ENCODE peak calls at places on chromosomes 2 and 18, in ten cellular contexts. U, W, G, L, J, A, N, S, B and R are unnamed samples.

GRCh38 chr2:69087211-69087911 is 74.4 kb downstream of the ANTXR1 start:
- DNase-seq in U (no peak), W (no peak), G (no peak), L (no peak), J (no peak), A (no peak), N (no peak), S (no peak), B (no peak), R (no peak)

GRCh38 chr18:3910507-3910906 is 460.5 kb downstream of the TGIF1 start:
- DNase-seq in U (no peak), W (no peak), G (no peak), L (no peak), J (no peak), A (no peak), N (no peak), S (peak; percentile 17), B (peak; percentile 68), R (no peak)

GRCh38 chr2:28436525-28437051 is 43.9 kb downstream of the FOSL2 start:
- DNase-seq in U (no peak), W (no peak), G (no peak), L (no peak), J (no peak), A (no peak), N (peak; percentile 46), S (no peak), B (no peak), R (no peak)

GRCh38 chr18:24014986-24015896 is 687 bp downstream of the TTC39C start:
- DNase-seq in U (peak; percentile 69), W (peak; percentile 45), G (peak; percentile 37), L (peak; percentile 51), J (peak; percentile 50), A (peak; percentile 68), N (peak; percentile 58), S (peak; percentile 59), B (peak; percentile 76), R (peak; percentile 72)

GRCh38 chr2:200609027-200609614 is 23.3 kb downstream of the AOX1 start:
- DNase-seq in U (no peak), W (peak; percentile 87), G (no peak), L (no peak), J (no peak), A (no peak), N (no peak), S (peak; percentile 28), B (peak; percentile 89), R (no peak)

GRCh38 chr2:34401186-34401585 is 802.1 kb upstream of the FAM98A start:
- DNase-seq in U (no peak), W (peak; percentile 12), G (no peak), L (no peak), J (no peak), A (no peak), N (no peak), S (no peak), B (no peak), R (no peak)

GRCh38 chr2:225598922-225599321 is 199.4 kb downstream of the NYAP2 start:
- DNase-seq in U (no peak), W (peak; percentile 70), G (no peak), L (no peak), J (no peak), A (no peak), N (no peak), S (no peak), B (no peak), R (no peak)

GRCh38 chr2:2253139-2254016 is 77.7 kb downstream of the MYT1L start:
- DNase-seq in U (no peak), W (no peak), G (no peak), L (no peak), J (no peak), A (no peak), N (no peak), S (no peak), B (no peak), R (no peak)

GRCh38 chr2:67445652-67446268 is 48.6 kb downstream of the ETAA1 start:
- DNase-seq in U (no peak), W (no peak), G (no peak), L (no peak), J (no peak), A (no peak), N (no peak), S (no peak), B (peak; percentile 38), R (no peak)

GRCh38 chr2:143110759-143111428 is 18.3 kb upstream of the ARHGAP15 start:
- DNase-seq in U (peak; percentile 90), W (peak; percentile 63), G (peak; percentile 20), L (peak; percentile 63), J (peak; percentile 54), A (peak; percentile 88), N (peak; percentile 58), S (peak; percentile 43), B (peak; percentile 50), R (peak; percentile 79)

GRCh38 chr2:61969376-61969775 is 63.9 kb downstream of the COMMD1 start:
- DNase-seq in U (no peak), W (no peak), G (no peak), L (no peak), J (no peak), A (no peak), N (no peak), S (no peak), B (no peak), R (no peak)

DNA sequence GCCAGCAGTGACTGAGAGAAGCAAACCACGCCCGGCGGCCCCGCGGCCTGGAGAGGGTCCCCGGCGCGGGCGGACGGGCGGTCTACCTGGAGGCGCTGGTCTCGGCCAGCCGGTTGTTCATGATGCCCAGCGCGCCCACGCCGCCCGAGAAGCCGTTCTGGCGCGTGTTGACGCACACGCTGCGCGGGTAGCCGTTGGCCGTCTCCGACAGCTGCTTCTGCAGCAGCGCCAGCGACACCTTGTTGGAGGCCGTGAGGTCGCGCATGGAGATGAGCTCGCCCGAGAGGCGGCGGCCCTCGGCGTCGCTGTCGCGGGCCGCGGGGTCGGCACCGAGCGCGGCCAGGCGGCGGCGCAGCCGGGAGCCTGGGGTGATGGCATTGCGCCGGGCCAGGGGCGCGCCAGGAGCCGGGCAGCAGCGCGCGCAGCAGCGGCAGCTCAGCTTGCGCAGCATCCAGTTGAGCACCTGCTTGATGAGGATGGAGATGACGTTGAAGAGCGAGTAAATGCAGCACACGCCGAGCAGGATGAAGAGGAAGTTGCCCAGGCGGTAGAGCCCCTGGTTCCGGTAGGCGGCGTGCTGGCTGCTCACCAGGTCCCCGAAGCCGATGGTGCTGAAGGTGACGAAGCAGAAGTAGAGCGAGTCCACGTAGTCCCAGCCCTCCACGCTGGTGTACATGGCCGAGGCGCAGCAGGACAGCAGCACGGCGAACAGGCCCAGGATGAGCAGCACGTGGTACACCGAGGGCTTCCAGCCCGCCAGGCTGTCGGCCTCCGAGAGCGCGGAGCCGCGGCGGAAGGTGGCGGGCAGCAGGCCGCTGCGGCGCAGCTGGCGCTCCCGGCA is 118.1 kb downstream of the MSH2 start:
- DNase-seq in U (peak; percentile 97), W (peak; percentile 34), G (peak; percentile 34), L (peak; percentile 64), J (peak; percentile 58), A (no peak), N (no peak), S (peak; percentile 34), B (peak; percentile 61), R (peak; percentile 84)
- TF ChIP-seq CTCF in U (peak; percentile 66), W (peak; percentile 67), G (peak; percentile 46), L (no peak), J (peak; percentile 42), A (no peak), N (no peak), S (no peak), B (peak; percentile 21), R (peak; percentile 57)

GRCh38 chr2:156331572-156332451 is 709 bp downstream of the NR4A2 start:
- DNase-seq in U (no peak), W (peak; percentile 83), G (peak; percentile 50), L (peak; percentile 42), J (peak; percentile 68), A (peak; percentile 55), N (no peak), S (peak; percentile 67), B (peak; percentile 77), R (peak; percentile 70)

GRCh38 chr2:156333951-156334495 is 1.5 kb upstream of the NR4A2 start:
- DNase-seq in U (peak; percentile 63), W (peak; percentile 52), G (peak; percentile 72), L (peak; percentile 70), J (peak; percentile 84), A (peak; percentile 87), N (peak; percentile 67), S (peak; percentile 70), B (peak; percentile 58), R (peak; percentile 84)

GRCh38 chr2:156332452-156333273 is at the start of gene NR4A2:
- DNase-seq in U (no peak), W (peak; percentile 84), G (peak; percentile 88), L (peak; percentile 92), J (peak; percentile 91), A (peak; percentile 90), N (peak; percentile 74), S (peak; percentile 90), B (peak; percentile 92), R (peak; percentile 96)

GRCh38 chr2:156333274-156333950 is 891 bp upstream of the NR4A2 start:
- DNase-seq in U (no peak), W (peak; percentile 43), G (no peak), L (no peak), J (no peak), A (no peak), N (no peak), S (no peak), B (no peak), R (peak; percentile 86)

GRCh38 chr2:156334496-156335478 is 2.3 kb upstream of the NR4A2 start:
- DNase-seq in U (peak; percentile 7), W (peak; percentile 92), G (peak; percentile 94), L (peak; percentile 76), J (peak; percentile 97), A (peak; percentile 76), N (peak; percentile 66), S (peak; percentile 94), B (peak; percentile 94), R (peak; percentile 94)
- TF ChIP-seq CTCF in U (no peak), W (peak; percentile 39), G (peak; percentile 40), L (no peak), J (peak; percentile 40), A (peak; percentile 1), N (no peak), S (no peak), B (peak; percentile 37), R (no peak)

GRCh38 chr2:126972272-126972626 is 73.6 kb downstream of the TEX51 start:
- DNase-seq in U (no peak), W (no peak), G (no peak), L (no peak), J (no peak), A (no peak), N (no peak), S (no peak), B (no peak), R (no peak)
- TF ChIP-seq CTCF in U (peak; percentile 18), W (no peak), G (peak; percentile 29), L (no peak), J (no peak), A (no peak), N (peak; percentile 68), S (no peak), B (no peak), R (peak; percentile 44)

GRCh38 chr2:130778781-130779180 is 23.4 kb downstream of the AMER3 start:
- DNase-seq in U (no peak), W (no peak), G (no peak), L (no peak), J (no peak), A (no peak), N (no peak), S (no peak), B (no peak), R (no peak)

DNA sequence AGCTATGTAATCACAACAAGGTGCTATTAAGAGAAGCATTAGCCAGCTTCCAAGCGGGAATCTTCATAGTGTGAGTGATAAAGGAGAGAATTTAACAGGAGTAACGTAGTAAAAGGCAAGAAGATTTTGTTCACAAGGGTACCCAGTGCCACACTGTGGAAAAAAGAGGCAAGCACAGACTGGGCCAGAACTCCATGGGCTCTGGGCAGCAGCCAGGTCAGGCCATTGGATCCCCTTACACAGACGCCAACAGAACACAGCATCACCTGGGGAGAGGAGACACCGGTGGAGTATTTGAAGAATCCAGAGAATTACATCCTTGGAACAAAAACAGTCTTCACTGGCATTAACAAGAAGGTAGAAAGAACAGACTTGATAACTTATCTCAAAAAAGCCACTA is 21.2 kb downstream of the AMER3 start:
- DNase-seq in U (no peak), W (no peak), G (no peak), L (peak; percentile 38), J (no peak), A (no peak), N (no peak), S (no peak), B (no peak), R (no peak)
- TF ChIP-seq CTCF in U (no peak), W (no peak), G (peak; percentile 37), L (peak; percentile 50), J (no peak), A (peak; percentile 22), N (no peak), S (no peak), B (no peak), R (no peak)